ENCODE peak calls at places on chromosome 11, in seven cellular contexts. X is uterus, N is breast epithelium, P is thyroid gland, B is spleen, V is right lobe of liver, E is H54. Y is an unnamed sample.

GRCh38 chr11:122100222-122101080 is 15.6 kb downstream of the BLID start:
- DNase-seq in X (peak; percentile 84), N (peak; percentile 61), P (peak; percentile 79), B (no peak), V (no peak), E (no peak), Y (peak; percentile 51)

GRCh38 chr11:4072668-4073285 is 21.8 kb upstream of the RRM1 start:
- DNase-seq in X (peak; percentile 76), N (peak; percentile 56), P (peak; percentile 47), B (no peak), V (no peak), E (peak; percentile 50), Y (peak; percentile 74)

GRCh38 chr11:114877976-114878375 is 199.6 kb downstream of the NXPE2 start:
- DNase-seq in X (no peak), N (no peak), P (no peak), B (no peak), V (no peak), E (no peak), Y (no peak)

GRCh38 chr11:86551286-86551685 is 121.1 kb downstream of the ME3 start:
- DNase-seq in X (peak; percentile 59), N (no peak), P (no peak), B (no peak), V (no peak), E (peak; percentile 52), Y (peak; percentile 67)

GRCh38 chr11:120598517-120599209 is 87.1 kb downstream of the GRIK4 start:
- DNase-seq in X (no peak), N (no peak), P (no peak), B (peak; percentile 47), V (no peak), E (no peak), Y (no peak)

GRCh38 chr11:20000393-20001134 is 159.7 kb downstream of the DBX1 start:
- DNase-seq in X (no peak), N (peak; percentile 43), P (peak; percentile 94), B (no peak), V (peak; percentile 64), E (no peak), Y (peak; percentile 56)

GRCh38 chr11:17000987-17001386 is 13.2 kb downstream of the PLEKHA7 start:
- DNase-seq in X (no peak), N (no peak), P (no peak), B (no peak), V (no peak), E (no peak), Y (no peak)

GRCh38 chr11:26093206-26093605 is 238.7 kb upstream of the ANO3 start:
- DNase-seq in X (no peak), N (no peak), P (no peak), B (no peak), V (no peak), E (no peak), Y (no peak)

GRCh38 chr11:44032304-44033085 is 15.3 kb upstream of the ACCSL start:
- DNase-seq in X (peak; percentile 87), N (no peak), P (peak; percentile 16), B (no peak), V (no peak), E (no peak), Y (peak; percentile 48)

GRCh38 chr11:2471804-2472096 is 26.9 kb downstream of the KCNQ1 start:
- DNase-seq in X (no peak), N (no peak), P (no peak), B (no peak), V (no peak), E (no peak), Y (no peak)

GRCh38 chr11:110852925-110853324 is 140.7 kb upstream of the ARHGAP20 start:
- DNase-seq in X (no peak), N (no peak), P (no peak), B (no peak), V (no peak), E (no peak), Y (no peak)

GRCh38 chr11:82631722-82632630 is 101.7 kb downstream of the FAM181B start:
- DNase-seq in X (no peak), N (no peak), P (no peak), B (no peak), V (no peak), E (no peak), Y (no peak)

GRCh38 chr11:134730096-134730495 is 318.1 kb upstream of the B3GAT1 start:
- DNase-seq in X (no peak), N (no peak), P (no peak), B (no peak), V (no peak), E (no peak), Y (no peak)

GRCh38 chr11:100687630-100688395 is 725 bp downstream of the ARHGAP42 start:
- DNase-seq in X (peak; percentile 61), N (peak; percentile 41), P (peak; percentile 58), B (peak; percentile 80), V (peak; percentile 65), E (peak; percentile 42), Y (peak; percentile 49)

GRCh38 chr11:122342089-122342749 is 226.2 kb upstream of the BLID start:
- DNase-seq in X (no peak), N (no peak), P (no peak), B (no peak), V (no peak), E (no peak), Y (no peak)

GRCh38 chr11:83819936-83820549 is 533.9 kb upstream of the CCDC90B start:
- DNase-seq in X (peak; percentile 20), N (no peak), P (peak; percentile 16), B (no peak), V (no peak), E (no peak), Y (peak; percentile 15)

GRCh38 chr11:69539416-69540117 is 58.1 kb downstream of the LINC01488 start:
- DNase-seq in X (no peak), N (peak; percentile 46), P (peak; percentile 75), B (peak; percentile 76), V (no peak), E (no peak), Y (peak; percentile 42)

GRCh38 chr11:101478587-101479375 is 105.0 kb downstream of the TRPC6 start:
- DNase-seq in X (no peak), N (peak; percentile 84), P (peak; percentile 92), B (no peak), V (no peak), E (no peak), Y (no peak)

GRCh38 chr11:76293189-76293631 is 86.9 kb upstream of the WNT11 start:
- DNase-seq in X (no peak), N (no peak), P (no peak), B (no peak), V (no peak), E (no peak), Y (no peak)

GRCh38 chr11:60973699-60974098 is 2.2 kb downstream of the CD6 start:
- DNase-seq in X (no peak), N (no peak), P (no peak), B (no peak), V (no peak), E (no peak), Y (no peak)

GRCh38 chr11:73249858-73250773 is 22.0 kb upstream of the P2RY6 start:
- DNase-seq in X (no peak), N (no peak), P (peak; percentile 42), B (peak; percentile 17), V (peak; percentile 25), E (no peak), Y (no peak)

GRCh38 chr11:125063429-125064043 is 431 bp downstream of the SLC37A2 start:
- DNase-seq in X (no peak), N (no peak), P (no peak), B (peak; percentile 76), V (no peak), E (no peak), Y (no peak)

GRCh38 chr11:93741882-93742226 is 382 bp downstream of the C11orf54 start:
- DNase-seq in X (peak; percentile 68), N (peak; percentile 57), P (peak; percentile 66), B (no peak), V (peak; percentile 76), E (peak; percentile 19), Y (peak; percentile 90)

GRCh38 chr11:119873761-119874421 is 144.9 kb upstream of the NECTIN1 start:
- DNase-seq in X (no peak), N (no peak), P (no peak), B (peak; percentile 61), V (no peak), E (no peak), Y (no peak)

GRCh38 chr11:624705-625635 is at the start of gene CDHR5:
- DNase-seq in X (no peak), N (no peak), P (no peak), B (peak; percentile 67), V (peak; percentile 57), E (no peak), Y (no peak)
- TF ChIP-seq POLR2A in X (no peak), N (no peak), P (no peak), B (no peak), V (peak; percentile 9), E (no peak), Y (no peak)

DNA sequence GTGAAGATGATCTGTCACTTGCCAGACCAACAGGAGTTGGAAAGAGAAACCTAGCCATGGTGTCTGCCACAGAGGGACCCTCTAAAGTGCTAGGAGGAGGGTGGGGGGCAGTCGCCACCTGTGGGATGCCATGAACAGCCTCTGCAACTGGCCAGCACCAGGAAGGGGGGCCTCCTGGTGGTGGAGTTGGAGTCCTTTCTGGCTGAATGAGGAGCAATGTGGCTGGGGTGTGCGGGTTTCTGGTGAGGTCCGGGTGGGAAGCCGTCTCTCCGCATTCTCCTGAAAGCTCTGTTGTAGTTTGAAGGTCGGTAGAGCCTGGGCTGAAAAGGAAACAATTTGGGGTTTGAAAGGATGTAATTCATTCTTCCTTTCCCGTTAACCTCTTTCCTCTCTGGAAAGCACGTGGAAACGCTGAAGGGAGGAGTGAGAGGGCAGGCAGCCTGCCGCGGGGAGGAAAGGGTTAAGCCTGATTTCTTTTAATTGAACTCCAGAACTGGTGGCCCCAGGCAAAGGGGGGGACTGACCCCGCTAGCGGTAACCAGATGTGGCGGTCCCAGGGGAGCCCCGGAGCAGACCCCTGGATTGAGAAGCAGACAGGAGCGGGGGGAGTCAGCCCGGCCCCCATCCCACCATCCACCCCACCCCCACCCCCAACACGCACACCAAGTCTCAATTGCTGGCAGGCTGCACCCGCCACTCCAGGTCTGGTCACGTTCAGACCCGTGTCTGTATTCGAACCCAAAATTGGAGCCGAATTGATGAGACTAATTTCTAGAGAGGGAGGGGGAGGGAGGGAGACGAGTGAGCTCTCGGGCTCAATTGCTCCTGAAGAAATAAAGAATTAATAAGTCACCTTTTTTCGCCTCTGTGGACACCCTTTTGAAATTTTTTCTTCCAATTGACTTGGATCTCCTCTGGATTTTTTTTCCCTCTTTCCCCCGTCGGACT is 1.8 kb upstream of the FLI1 start:
- DNase-seq in X (no peak), N (no peak), P (no peak), B (peak; percentile 79), V (no peak), E (no peak), Y (no peak)
- TF ChIP-seq POLR2A in X (no peak), N (no peak), P (no peak), B (no peak), V (no peak), E (no peak), Y (no peak)

DNA sequence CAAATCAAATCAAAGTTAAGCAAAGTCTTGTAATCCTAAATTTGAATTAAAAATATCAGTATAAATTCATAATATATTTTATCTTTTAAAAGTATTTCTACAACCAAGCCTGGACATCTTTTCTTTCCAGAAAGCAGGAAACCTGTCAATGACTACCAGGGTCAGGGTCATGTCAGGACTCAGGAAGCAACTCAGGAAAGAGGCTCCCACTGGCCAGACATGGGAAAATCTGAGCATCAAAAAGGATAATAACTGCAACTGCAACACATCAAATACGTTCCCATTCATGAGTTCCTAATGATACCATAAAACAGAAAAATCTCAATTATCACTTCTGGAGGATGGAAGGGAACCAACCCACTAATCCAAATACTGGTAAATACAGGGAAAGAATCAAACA is 76.0 kb upstream of the GALNT18 start:
- DNase-seq in X (no peak), N (no peak), P (no peak), B (no peak), V (no peak), E (no peak), Y (no peak)
- TF ChIP-seq POLR2A in X (no peak), N (no peak), P (no peak), B (no peak), V (no peak), E (no peak), Y (no peak)

GRCh38 chr11:56273854-56274253 is at the start of gene OR5T1:
- DNase-seq in X (no peak), N (no peak), P (no peak), B (no peak), V (no peak), E (no peak), Y (no peak)
- TF ChIP-seq POLR2A in X (no peak), N (no peak), P (no peak), B (no peak), V (no peak), E (no peak), Y (no peak)